ENCODE peak calls at places on chromosomes 4 and X, in seven cellular contexts. Y is thyroid gland, W is T-cell, J is GM18507, D is non-pigmented ciliary epithelial cell, Q is GM12878, S is NCI-H1092. Z is an unnamed sample.

GRCh38 chrX:80747832-80748231 is 61.8 kb downstream of the BRWD3 start:
- DNase-seq in Y (no peak), W (no peak), J (no peak), D (no peak), Q (no peak), S (no peak), Z (no peak)

GRCh38 chrX:7215842-7216241 is 67.9 kb upstream of the PUDP start:
- DNase-seq in Y (no peak), W (no peak), J (no peak), D (no peak), Q (no peak), S (no peak), Z (no peak)

GRCh38 chr4:31370866-31371465 is 650.8 kb downstream of the PCDH7 start:
- DNase-seq in Y (no peak), W (no peak), J (no peak), D (no peak), Q (peak; percentile 4), S (peak; percentile 11), Z (peak; percentile 42)

GRCh38 chr4:17869327-17869726 is 58.5 kb downstream of the NCAPG start:
- DNase-seq in Y (no peak), W (no peak), J (no peak), D (no peak), Q (no peak), S (no peak), Z (no peak)

GRCh38 chrX:49225858-49226257 is 7.3 kb downstream of the CACNA1F start:
- DNase-seq in Y (no peak), W (no peak), J (no peak), D (no peak), Q (no peak), S (no peak), Z (no peak)

GRCh38 chr4:8737075-8737474 is 134.6 kb downstream of the HMX1 start:
- DNase-seq in Y (no peak), W (no peak), J (no peak), D (no peak), Q (no peak), S (no peak), Z (no peak)

GRCh38 chrX:39445336-39445735 is 644.1 kb downstream of the MID1IP1 start:
- DNase-seq in Y (no peak), W (peak; percentile 27), J (no peak), D (no peak), Q (no peak), S (peak; percentile 16), Z (no peak)

GRCh38 chrX:103585421-103586313 is at the start of gene TCEAL4:
- DNase-seq in Y (peak; percentile 75), W (no peak), J (peak; percentile 26), D (no peak), Q (no peak), S (peak; percentile 33), Z (peak; percentile 12)

GRCh38 chr4:26083987-26084386 is 170.0 kb downstream of the SMIM20 start:
- DNase-seq in Y (peak; percentile 36), W (no peak), J (no peak), D (peak; percentile 87), Q (peak; percentile 67), S (no peak), Z (no peak)

GRCh38 chrX:32774966-32775365 is 436.4 kb downstream of the DMD start:
- DNase-seq in Y (no peak), W (no peak), J (no peak), D (no peak), Q (no peak), S (no peak), Z (no peak)

GRCh38 chr4:56698329-56698728 is 17.2 kb upstream of the HOPX start:
- DNase-seq in Y (peak; percentile 82), W (no peak), J (no peak), D (no peak), Q (no peak), S (no peak), Z (no peak)

GRCh38 chr4:125736057-125736456 is 421.3 kb downstream of the FAT4 start:
- DNase-seq in Y (no peak), W (no peak), J (no peak), D (no peak), Q (no peak), S (no peak), Z (peak; percentile 77)

Z was measured in NCI-H460.